ENCODE peak calls at places on chromosome 19, in four cellular contexts. One of them, this sample, is unnamed. For H3K4me1, the result is how much of the 10 kb centered on the place peaks cover.

GRCh38 chr19:35120898-35121297 is 5.3 kb downstream of the FXYD3 start:
- DNase-seq in K562: no peak
- DNase-seq in HCT116: no peak
- DNase-seq in HepG2: no peak
- DNase-seq in this sample: no peak

GRCh38 chr19:34275705-34276104 is 21.4 kb downstream of the GARRE1 start:
- DNase-seq in HCT116: no peak
- DNase-seq in K562: no peak
- DNase-seq in HepG2: no peak
- DNase-seq in this sample: no peak

GRCh38 chr19:40305403-40305802 is 20.3 kb upstream of the AKT2 start:
- DNase-seq in K562: peak
- DNase-seq in HCT116: peak
- DNase-seq in HepG2: peak
- DNase-seq in this sample: peak

GRCh38 chr19:5128251-5128931 is 159.5 kb downstream of the KDM4B start:
- DNase-seq in HepG2: no peak
- DNase-seq in HCT116: no peak
- DNase-seq in K562: peak
- DNase-seq in this sample: no peak

GRCh38 chr19:4636151-4636717 is 3.1 kb upstream of the TNFAIP8L1 start:
- DNase-seq in HCT116: no peak
- DNase-seq in HepG2: no peak
- DNase-seq in K562: peak
- DNase-seq in this sample: no peak

GRCh38 chr19:47776568-47776967 is 1.9 kb upstream of the SELENOW start:
- DNase-seq in HCT116: no peak
- DNase-seq in HepG2: peak
- DNase-seq in K562: no peak
- DNase-seq in this sample: no peak

GRCh38 chr19:44604241-44604640 is 9.1 kb upstream of the IGSF23 start:
- DNase-seq in HepG2: no peak
- DNase-seq in K562: no peak
- DNase-seq in HCT116: no peak
- DNase-seq in this sample: no peak

GRCh38 chr19:16285769-16286564 is 38.7 kb upstream of the KLF2 start:
- DNase-seq in HCT116: no peak
- DNase-seq in HepG2: no peak
- DNase-seq in K562: peak
- DNase-seq in this sample: no peak

GRCh38 chr19:38209671-38210457 is 14.2 kb downstream of the DPF1 start:
- DNase-seq in HCT116: no peak
- DNase-seq in K562: no peak
- DNase-seq in HepG2: no peak
- DNase-seq in this sample: no peak

GRCh38 chr19:44848036-44848804 is 2.1 kb downstream of the NECTIN2 start:
- DNase-seq in HepG2: no peak
- DNase-seq in K562: no peak
- DNase-seq in HCT116: no peak
- DNase-seq in this sample: no peak

GRCh38 chr19:10399878-10400277 is 3.5 kb downstream of the CDC37 start:
- DNase-seq in HCT116: no peak
- DNase-seq in HepG2: no peak
- DNase-seq in K562: peak
- DNase-seq in this sample: no peak

GRCh38 chr19:4068058-4068966 is 1.6 kb upstream of the ZBTB7A start:
- DNase-seq in K562: no peak
- DNase-seq in HCT116: no peak
- DNase-seq in HepG2: no peak
- DNase-seq in this sample: no peak

GRCh38 chr19:57587529-57587928 is 3.6 kb downstream of the ZIK1 start:
- DNase-seq in HepG2: no peak
- DNase-seq in HCT116: no peak
- DNase-seq in K562: no peak
- DNase-seq in this sample: no peak

GRCh38 chr19:44992336-44993163 is 8.7 kb upstream of the RELB start:
- DNase-seq in HCT116: no peak
- DNase-seq in K562: no peak
- DNase-seq in HepG2: no peak
- DNase-seq in this sample: no peak

GRCh38 chr19:28291874-28292273 is 921.1 kb downstream of the UQCRFS1 start:
- DNase-seq in K562: no peak
- DNase-seq in HepG2: no peak
- DNase-seq in HCT116: no peak
- DNase-seq in this sample: no peak

GRCh38 chr19:28290963-28291657 is 921.8 kb downstream of the UQCRFS1 start:
- DNase-seq in HepG2: no peak
- DNase-seq in HCT116: no peak
- DNase-seq in K562: no peak
- DNase-seq in this sample: no peak

GRCh38 chr19:28288850-28289249 is 924.1 kb downstream of the UQCRFS1 start:
- DNase-seq in HCT116: no peak
- DNase-seq in K562: no peak
- DNase-seq in HepG2: no peak
- DNase-seq in this sample: no peak

GRCh38 chr19:28292822-28293500 is 920.0 kb downstream of the UQCRFS1 start:
- DNase-seq in HepG2: no peak
- DNase-seq in K562: no peak
- DNase-seq in HCT116: no peak
- DNase-seq in this sample: no peak

GRCh38 chr19:28289294-28290063 is 923.5 kb downstream of the UQCRFS1 start:
- DNase-seq in K562: no peak
- DNase-seq in HepG2: no peak
- DNase-seq in HCT116: no peak
- DNase-seq in this sample: no peak
- H3K4me1 ChIP-seq in K562: under half
- H3K4me1 ChIP-seq in HepG2: under half
- H3K4me1 ChIP-seq in HCT116: under half
- H3K4me1 ChIP-seq in this sample: under half

GRCh38 chr19:50314724-50315700 is 14.2 kb downstream of the KCNC3 start:
- DNase-seq in HCT116: no peak
- DNase-seq in K562: no peak
- DNase-seq in HepG2: no peak
- DNase-seq in this sample: no peak

GRCh38 chr19:50318438-50318837 is 10.7 kb downstream of the KCNC3 start:
- DNase-seq in HepG2: no peak
- DNase-seq in K562: no peak
- DNase-seq in HCT116: no peak
- DNase-seq in this sample: no peak

GRCh38 chr19:50313812-50314536 is 15.2 kb downstream of the KCNC3 start:
- DNase-seq in K562: no peak
- DNase-seq in HepG2: no peak
- DNase-seq in HCT116: no peak
- DNase-seq in this sample: no peak

GRCh38 chr19:50317115-50317514 is 12.1 kb downstream of the KCNC3 start:
- DNase-seq in HepG2: no peak
- DNase-seq in HCT116: no peak
- DNase-seq in K562: no peak
- DNase-seq in this sample: no peak

DNA sequence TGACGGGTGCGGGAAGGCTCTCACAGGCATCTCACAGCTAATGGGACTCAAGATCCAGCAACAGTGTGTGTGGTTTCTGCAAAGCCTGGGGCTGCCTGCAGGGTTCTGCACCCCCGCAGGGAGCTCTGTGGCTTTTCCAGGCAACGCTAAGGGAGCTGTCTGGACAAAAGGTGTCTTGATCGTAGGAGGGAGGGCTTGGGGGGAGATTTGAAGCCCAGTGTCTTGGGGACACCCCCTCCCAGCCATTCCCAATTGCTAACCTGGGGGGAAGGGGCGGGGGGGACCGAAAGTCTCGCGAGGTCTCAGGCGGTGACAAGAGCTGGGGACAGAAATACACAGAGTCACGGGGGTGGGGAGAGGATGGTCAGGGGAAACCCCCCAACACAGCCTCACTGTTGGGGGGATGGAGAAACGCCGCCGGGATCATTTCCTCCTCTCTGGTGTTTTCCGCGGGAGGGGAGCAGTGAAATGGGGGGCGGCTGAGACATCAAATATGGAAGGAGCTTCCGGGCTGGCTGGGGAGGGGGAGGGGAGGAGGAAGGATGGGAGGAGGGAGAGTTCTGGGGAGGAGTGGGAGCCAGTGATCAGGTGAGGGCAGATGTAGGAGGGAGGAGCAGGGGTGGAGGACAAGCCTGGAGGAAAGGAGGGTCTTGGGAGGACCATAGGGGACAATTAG is 13.3 kb downstream of the KCNC3 start:
- DNase-seq in HepG2: no peak
- DNase-seq in HCT116: no peak
- DNase-seq in K562: peak
- DNase-seq in this sample: no peak
- TF ChIP-seq TCF7L2 in HepG2: no peak
- TF ChIP-seq TCF7L2 in HCT116: no peak
- TF ChIP-seq TCF7L2 in K562: no peak
- TF ChIP-seq TCF7L2 in this sample: no peak

GRCh38 chr19:19613456-19613855 is 5.0 kb downstream of the PBX4 start:
- DNase-seq in K562: no peak
- DNase-seq in HepG2: no peak
- DNase-seq in HCT116: peak
- DNase-seq in this sample: no peak
- H3K4me1 ChIP-seq in K562: under half
- H3K4me1 ChIP-seq in HepG2: under half
- H3K4me1 ChIP-seq in HCT116: half or more
- H3K4me1 ChIP-seq in this sample: under half

GRCh38 chr19:2469102-2469914 is 6.6 kb upstream of the GADD45B start:
- DNase-seq in HepG2: no peak
- DNase-seq in HCT116: peak
- DNase-seq in K562: peak
- DNase-seq in this sample: no peak
- TF ChIP-seq TCF7L2 in HepG2: no peak
- TF ChIP-seq TCF7L2 in HCT116: no peak
- TF ChIP-seq TCF7L2 in K562: no peak
- TF ChIP-seq TCF7L2 in this sample: no peak